ENCODE peak calls at places on chromosome 9, in six cellular contexts. F is uterus, J is BJ, X is Calu3, P is astrocyte of the cerebellum, I is mucosa of descending colon. U is an unnamed sample.

GRCh38 chr9:129550199-129550839 is 70.6 kb downstream of the C9orf50 start:
- DNase-seq in F (peak), J (no peak), X (peak), P (peak), I (peak), U (peak)

GRCh38 chr9:114497727-114498382 is 7.4 kb downstream of the WHRN start:
- DNase-seq in F (no peak), J (no peak), X (no peak), P (no peak), I (no peak), U (no peak)

GRCh38 chr9:111728617-111729366 is 65.9 kb downstream of the SHOC1 start:
- DNase-seq in F (no peak), J (peak), X (no peak), P (peak), I (no peak), U (peak)

GRCh38 chr9:96668868-96669534 is 13.9 kb upstream of the PRXL2C start:
- DNase-seq in F (no peak), J (no peak), X (no peak), P (no peak), I (no peak), U (no peak)

GRCh38 chr9:13388157-13388556 is 108.7 kb upstream of the MPDZ start:
- DNase-seq in F (no peak), J (no peak), X (no peak), P (no peak), I (no peak), U (no peak)

GRCh38 chr9:20297646-20298084 is 324.6 kb downstream of the MLLT3 start:
- DNase-seq in F (peak), J (peak), X (no peak), P (no peak), I (no peak), U (peak)

GRCh38 chr9:2286825-2287455 is 271.8 kb downstream of the SMARCA2 start:
- DNase-seq in F (no peak), J (no peak), X (no peak), P (no peak), I (no peak), U (no peak)

GRCh38 chr9:138075496-138075895 is 197.9 kb downstream of the CACNA1B start:
- DNase-seq in F (no peak), J (no peak), X (no peak), P (no peak), I (no peak), U (no peak)

GRCh38 chr9:134173127-134174072 is 9.0 kb upstream of the RNU6ATAC start:
- DNase-seq in F (no peak), J (no peak), X (no peak), P (no peak), I (peak), U (no peak)

GRCh38 chr9:99004115-99004514 is 60.4 kb downstream of the COL15A1 start:
- DNase-seq in F (no peak), J (no peak), X (no peak), P (no peak), I (no peak), U (no peak)

GRCh38 chr9:126420643-126421564 is 94.3 kb downstream of the MVB12B start:
- DNase-seq in F (no peak), J (no peak), X (peak), P (peak), I (no peak), U (no peak)

GRCh38 chr9:136255166-136255538 is 9.5 kb upstream of the QSOX2 start:
- DNase-seq in F (no peak), J (no peak), X (no peak), P (no peak), I (no peak), U (peak)

GRCh38 chr9:127086771-127087170 is 35.7 kb downstream of the ANGPTL2 start:
- DNase-seq in F (peak), J (no peak), X (no peak), P (no peak), I (no peak), U (no peak)

GRCh38 chr9:135580664-135581380 is 19.3 kb downstream of the PAEP start:
- DNase-seq in F (no peak), J (no peak), X (no peak), P (no peak), I (no peak), U (no peak)

GRCh38 chr9:132987021-132987620 is 8.6 kb downstream of the GFI1B start:
- DNase-seq in F (no peak), J (no peak), X (no peak), P (no peak), I (no peak), U (no peak)

GRCh38 chr9:84744195-84744594 is 74.7 kb downstream of the NTRK2 start:
- DNase-seq in F (no peak), J (no peak), X (no peak), P (no peak), I (no peak), U (no peak)

GRCh38 chr9:19102181-19102630 is 498 bp downstream of the HAUS6 start:
- DNase-seq in F (peak), J (no peak), X (peak), P (no peak), I (peak), U (no peak)

GRCh38 chr9:128899566-128900322 is 17.8 kb downstream of the LRRC8A start:
- DNase-seq in F (no peak), J (no peak), X (no peak), P (no peak), I (no peak), U (no peak)

GRCh38 chr9:2506310-2506709 is 115.3 kb upstream of the VLDLR start:
- DNase-seq in F (no peak), J (no peak), X (no peak), P (no peak), I (no peak), U (no peak)

GRCh38 chr9:117548556-117548955 is 133.7 kb upstream of the ASTN2 start:
- DNase-seq in F (no peak), J (no peak), X (no peak), P (no peak), I (no peak), U (no peak)

GRCh38 chr9:121634800-121635261 is 16.6 kb upstream of the DAB2IP start:
- DNase-seq in F (no peak), J (no peak), X (peak), P (no peak), I (no peak), U (no peak)

GRCh38 chr9:121331992-121332685 is 37.9 kb downstream of the STOM start:
- DNase-seq in F (no peak), J (peak), X (no peak), P (no peak), I (no peak), U (peak)

GRCh38 chr9:75616841-75617566 is 273.5 kb upstream of the PCSK5 start:
- DNase-seq in F (no peak), J (no peak), X (no peak), P (no peak), I (no peak), U (no peak)

GRCh38 chr9:36728651-36729520 is 156.2 kb downstream of the MELK start:
- DNase-seq in F (no peak), J (peak), X (peak), P (peak), I (peak), U (peak)

DNA sequence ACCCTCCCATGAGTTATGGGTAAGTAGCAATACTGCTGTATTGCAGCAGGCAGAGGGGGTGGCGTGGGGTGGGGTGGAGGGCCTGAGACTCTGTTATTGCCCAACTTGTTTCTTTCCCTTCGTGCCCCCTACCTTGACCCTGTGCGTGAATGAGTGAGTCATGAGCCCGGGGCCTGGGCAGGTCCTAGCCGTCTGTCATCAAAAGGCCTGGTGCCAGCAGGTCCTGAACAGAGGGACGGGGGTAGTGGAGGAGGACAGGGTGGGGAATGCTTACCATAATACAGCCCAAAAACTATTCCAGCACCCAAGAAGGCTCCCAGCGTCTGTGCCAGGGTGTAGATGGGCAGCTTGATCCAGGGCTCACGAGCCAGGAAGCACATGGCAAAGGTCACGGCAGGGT is 4.3 kb downstream of the AQP3 start:
- DNase-seq in F (no peak), J (no peak), X (peak), P (no peak), I (no peak), U (peak)
- TF ChIP-seq CTCF in F (no peak), J (no peak), X (no peak), P (no peak), I (no peak), U (no peak)

DNA sequence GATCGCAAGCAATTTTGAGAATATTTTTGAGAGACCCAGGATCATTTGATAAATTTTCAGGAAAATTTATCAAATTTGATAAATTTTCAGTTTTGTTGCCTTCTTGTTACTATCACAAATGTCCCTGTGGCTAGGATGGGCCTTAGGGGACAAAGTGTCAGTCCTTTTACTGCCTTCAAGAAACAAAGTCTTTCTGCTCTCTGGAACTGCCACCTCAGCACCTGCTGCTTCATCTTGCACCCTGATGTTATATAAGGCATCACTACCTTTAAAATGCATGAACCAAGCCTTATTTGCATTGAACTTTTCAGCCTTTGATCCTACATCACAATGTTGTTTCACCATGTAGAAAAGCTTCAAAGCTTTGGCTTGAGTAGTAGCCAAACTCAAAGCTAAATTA is 123.0 kb upstream of the CNTLN start:
- DNase-seq in F (no peak), J (no peak), X (no peak), P (no peak), I (no peak), U (no peak)
- TF ChIP-seq CTCF in F (no peak), J (no peak), X (no peak), P (no peak), I (no peak), U (no peak)

DNA sequence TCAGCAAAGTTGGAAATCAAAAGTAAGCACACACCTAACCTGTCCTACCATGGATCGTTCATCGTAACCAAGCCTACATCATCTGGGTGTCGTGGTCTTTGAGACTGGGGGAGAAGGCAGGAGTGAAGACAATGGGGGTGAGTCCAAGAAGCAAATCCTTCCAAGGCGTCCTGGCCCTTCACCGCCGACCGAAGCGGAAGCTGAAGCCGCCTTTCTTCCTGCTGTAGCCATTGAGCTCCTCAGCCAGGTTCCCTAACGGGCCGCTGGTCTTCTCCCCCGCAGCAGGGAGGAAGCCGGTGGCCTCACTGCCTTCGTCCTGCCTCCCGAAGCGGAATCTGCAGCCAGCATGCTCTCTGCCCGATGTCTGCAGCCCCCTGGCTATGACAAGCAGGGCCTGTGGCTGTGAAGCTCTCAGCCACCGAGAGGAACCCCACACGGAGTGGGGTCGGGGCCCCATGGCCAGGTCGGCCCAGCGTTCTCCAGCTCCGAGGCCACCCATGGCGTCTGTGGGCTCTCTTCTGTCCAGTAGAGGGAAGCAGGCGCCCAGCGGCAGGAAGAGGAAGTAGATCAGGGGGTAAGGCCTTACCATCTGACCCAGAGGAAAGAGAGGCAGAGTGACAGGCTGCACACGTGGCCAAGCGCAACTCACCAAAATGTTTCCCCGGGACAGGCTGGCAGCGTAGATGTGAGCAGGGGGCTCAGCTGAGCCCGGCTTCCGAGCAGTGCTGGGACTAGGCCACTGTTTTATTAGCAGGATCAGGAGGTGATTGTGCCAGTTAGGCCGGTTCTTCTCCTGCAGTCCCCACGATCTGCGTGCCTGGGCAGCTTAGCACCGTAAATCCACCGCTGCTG is 3.1 kb downstream of the QRFP start:
- DNase-seq in F (no peak), J (no peak), X (no peak), P (no peak), I (peak), U (no peak)
- TF ChIP-seq CTCF in F (no peak), J (peak), X (no peak), P (peak), I (no peak), U (peak)

GRCh38 chr9:107155244-107155817 is 127.7 kb upstream of the RAD23B start:
- DNase-seq in F (no peak), J (no peak), X (no peak), P (no peak), I (no peak), U (no peak)

GRCh38 chr9:107154291-107154690 is 128.8 kb upstream of the RAD23B start:
- DNase-seq in F (no peak), J (no peak), X (no peak), P (no peak), I (no peak), U (no peak)

GRCh38 chr9:107154766-107155165 is 128.3 kb upstream of the RAD23B start:
- DNase-seq in F (no peak), J (no peak), X (no peak), P (no peak), I (no peak), U (no peak)

GRCh38 chr9:107161338-107161737 is 121.7 kb upstream of the RAD23B start:
- DNase-seq in F (no peak), J (no peak), X (no peak), P (no peak), I (no peak), U (no peak)

DNA sequence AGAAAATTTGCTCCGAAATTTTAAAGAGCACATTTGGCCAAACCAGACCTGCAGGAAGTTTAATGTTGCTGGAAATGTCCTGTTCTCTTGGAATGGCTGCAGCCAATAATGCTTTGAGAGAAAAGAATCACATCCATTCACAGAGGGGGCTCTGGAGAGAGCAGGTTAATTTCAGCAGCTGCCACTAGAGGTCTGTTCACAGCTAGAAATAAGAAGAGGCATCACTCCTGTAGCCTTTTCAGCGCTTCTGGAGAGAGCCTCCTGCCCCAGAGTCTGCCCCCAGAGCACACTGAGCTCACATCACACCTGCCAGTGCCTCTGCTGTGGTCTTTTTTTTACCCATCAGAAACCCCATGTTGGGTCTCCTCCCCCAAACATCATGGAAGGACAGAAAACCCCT is 124.8 kb upstream of the RAD23B start:
- DNase-seq in F (no peak), J (no peak), X (peak), P (peak), I (no peak), U (peak)
- TF ChIP-seq CTCF in F (no peak), J (peak), X (no peak), P (peak), I (no peak), U (peak)

GRCh38 chr9:123834218-123834906 is 95.6 kb downstream of the DENND1A start:
- DNase-seq in F (no peak), J (no peak), X (no peak), P (peak), I (no peak), U (peak)
- TF ChIP-seq CTCF in F (no peak), J (no peak), X (no peak), P (no peak), I (no peak), U (no peak)

GRCh38 chr9:101388507-101388993 is 3.7 kb upstream of the BAAT start:
- DNase-seq in F (no peak), J (no peak), X (no peak), P (no peak), I (no peak), U (no peak)
- TF ChIP-seq CTCF in F (no peak), J (peak), X (peak), P (peak), I (no peak), U (peak)

DNA sequence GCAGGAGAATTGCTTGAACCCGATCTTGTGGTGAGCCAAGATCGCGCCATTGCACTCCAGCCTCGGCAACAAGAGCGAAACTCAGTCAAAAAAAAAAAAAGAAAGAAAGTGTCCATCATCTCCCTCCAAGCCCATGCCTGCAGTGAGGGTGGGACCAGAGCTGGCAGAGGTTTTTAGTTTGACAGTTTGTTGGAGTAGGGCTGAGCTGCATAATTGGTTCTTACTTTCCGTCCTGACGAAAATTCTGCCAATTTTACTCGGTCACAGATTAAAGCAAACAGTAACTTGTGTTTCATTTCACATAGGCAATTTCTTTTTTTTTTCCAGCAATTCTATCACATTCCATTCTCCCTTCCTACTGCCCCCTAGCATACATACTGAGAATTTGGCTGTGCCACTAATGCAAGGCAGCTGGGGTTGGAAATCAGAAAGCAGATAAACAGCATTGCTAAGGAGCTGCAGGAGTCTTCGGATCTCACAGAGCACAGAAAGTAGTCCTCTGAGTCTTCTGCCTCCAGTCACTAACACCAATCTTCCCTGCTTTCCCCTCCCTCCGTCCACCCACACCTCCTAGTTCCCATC is 132.4 kb downstream of the FRMD3 start:
- DNase-seq in F (no peak), J (no peak), X (no peak), P (no peak), I (no peak), U (no peak)
- TF ChIP-seq CTCF in F (no peak), J (no peak), X (no peak), P (peak), I (no peak), U (no peak)

GRCh38 chr9:89323257-89323841 is 5.0 kb downstream of the SECISBP2 start:
- DNase-seq in F (no peak), J (no peak), X (no peak), P (no peak), I (no peak), U (peak)

GRCh38 chr9:89315482-89315881 is 2.8 kb upstream of the SECISBP2 start:
- DNase-seq in F (no peak), J (no peak), X (no peak), P (no peak), I (no peak), U (no peak)

GRCh38 chr9:89317282-89317681 is 1.0 kb upstream of the SECISBP2 start:
- DNase-seq in F (no peak), J (no peak), X (no peak), P (no peak), I (no peak), U (no peak)

GRCh38 chr9:89318123-89319014 is at the start of gene SECISBP2:
- DNase-seq in F (peak), J (peak), X (peak), P (peak), I (peak), U (peak)

GRCh38 chr9:89319015-89319905 is 960 bp downstream of the SECISBP2 start:
- DNase-seq in F (no peak), J (no peak), X (no peak), P (no peak), I (no peak), U (peak)
- TF ChIP-seq CTCF in F (no peak), J (no peak), X (peak), P (no peak), I (no peak), U (no peak)

U was measured in fibroblast of villous mesenchyme.